ENCODE peak calls at places on chromosome 15, in ten cellular contexts. P is NCI-H1436, W is HCEC 1CT, A is HEK293T, Y is body of pancreas, L is mesenchymal stem cell, K is Daoy, D is ELF-1, N is smooth muscle cell of the brain vasculature, F is thyroid gland. Z is an unnamed sample.

GRCh38 chr15:78120523-78120922 is 10.7 kb downstream of the CIB2 start:
- DNase-seq in N (no peak), A (no peak), K (no peak), D (no peak), P (no peak), L (no peak), F (no peak), Y (no peak), W (no peak), Z (peak)

GRCh38 chr15:52383100-52383588 is 87.5 kb upstream of the MYO5C start:
- DNase-seq in F (no peak), Y (no peak), K (no peak), D (no peak), N (no peak), A (no peak), L (no peak), W (no peak), P (no peak), Z (no peak)

GRCh38 chr15:77027111-77027696 is 32.3 kb downstream of the PSTPIP1 start:
- DNase-seq in P (no peak), K (no peak), L (no peak), N (no peak), W (no peak), F (no peak), A (no peak), Y (peak), D (no peak), Z (no peak)

GRCh38 chr15:80636675-80637074 is 58.4 kb upstream of the ABHD17C start:
- DNase-seq in L (no peak), K (no peak), A (no peak), D (peak), N (no peak), W (no peak), P (no peak), F (no peak), Y (no peak), Z (no peak)

GRCh38 chr15:45199136-45199810 is 11.5 kb upstream of the SHF start:
- DNase-seq in A (no peak), K (peak), F (peak), D (peak), Y (no peak), P (peak), L (peak), W (no peak), N (no peak), Z (peak)

GRCh38 chr15:70533931-70534742 is 229.2 kb downstream of the UACA start:
- DNase-seq in D (no peak), N (no peak), P (no peak), Y (no peak), A (no peak), F (no peak), L (no peak), K (no peak), W (no peak), Z (no peak)

GRCh38 chr15:81120069-81120468 is 14.0 kb upstream of the CFAP161 start:
- DNase-seq in A (no peak), Y (no peak), W (no peak), K (no peak), P (no peak), F (no peak), L (no peak), D (no peak), N (no peak), Z (no peak)

GRCh38 chr15:65998486-65998885 is 129.2 kb downstream of the RAB11A start:
- DNase-seq in L (no peak), D (no peak), A (no peak), K (no peak), N (no peak), F (no peak), P (no peak), Y (no peak), W (no peak), Z (no peak)

GRCh38 chr15:74432271-74432967 is 1.3 kb downstream of the SEMA7A start:
- DNase-seq in K (no peak), L (no peak), Y (no peak), N (no peak), W (no peak), A (no peak), F (no peak), P (no peak), D (no peak), Z (no peak)

GRCh38 chr15:70017796-70018195 is 79.9 kb downstream of the TLE3 start:
- DNase-seq in A (no peak), F (no peak), D (no peak), K (no peak), L (no peak), W (no peak), N (no peak), P (no peak), Y (no peak), Z (peak)

GRCh38 chr15:82804575-82804949 is 1.3 kb downstream of the FSD2 start:
- DNase-seq in F (no peak), P (no peak), L (peak), W (no peak), D (no peak), Y (no peak), A (no peak), N (no peak), K (no peak), Z (no peak)

GRCh38 chr15:78162038-78162437 is 12.9 kb downstream of the IDH3A start:
- DNase-seq in A (no peak), N (no peak), Y (no peak), W (no peak), P (no peak), F (no peak), K (no peak), L (no peak), D (no peak), Z (no peak)

GRCh38 chr15:101773496-101774100 is 29.7 kb upstream of the OR4F6 start:
- DNase-seq in D (peak), W (no peak), P (no peak), A (peak), Y (no peak), L (no peak), K (no peak), N (no peak), F (no peak), Z (no peak)

GRCh38 chr15:36992454-36992853 is 107.9 kb downstream of the MEIS2 start:
- DNase-seq in D (no peak), L (no peak), N (no peak), K (no peak), P (no peak), A (no peak), F (no peak), W (no peak), Y (no peak), Z (no peak)

GRCh38 chr15:68389041-68389930 is 42.7 kb downstream of the ITGA11 start:
- DNase-seq in K (peak), P (peak), A (no peak), D (no peak), N (no peak), L (no peak), W (no peak), Y (no peak), F (no peak), Z (no peak)

GRCh38 chr15:25422021-25422420 is 16.8 kb downstream of the UBE3A start:
- DNase-seq in N (no peak), D (no peak), L (peak), P (no peak), A (no peak), W (no peak), K (no peak), F (no peak), Y (no peak), Z (no peak)

Z was measured in left kidney.